ENCODE peak calls at places on chromosomes 12 and 14, in eight cellular contexts. N, V, A, D, B, R, W and M are unnamed samples.
A peak's percentile ranks its signal among the peaks of the same experiment; 100 is the strongest.

GRCh38 chr12:57888407-57889157 is 42.1 kb upstream of the CTDSP2 start:
- DNase-seq in D (no peak), B (no peak), A (no peak), W (no peak), N (peak; percentile 88), R (no peak), V (no peak), M (peak; percentile 40)

GRCh38 chr12:116353958-116354357 is 76.5 kb upstream of the MED13L start:
- DNase-seq in R (no peak), V (no peak), D (no peak), B (peak; percentile 64), A (no peak), W (no peak), N (no peak), M (no peak)

GRCh38 chr12:94460594-94460959 is 910 bp upstream of the CEP83 start:
- DNase-seq in V (no peak), D (no peak), N (peak; percentile 30), W (no peak), A (no peak), B (no peak), R (no peak), M (no peak)

GRCh38 chr12:78146365-78146772 is 315.7 kb downstream of the NAV3 start:
- DNase-seq in N (peak; percentile 75), W (peak; percentile 27), B (no peak), A (no peak), D (no peak), R (no peak), V (peak; percentile 59), M (no peak)

GRCh38 chr14:29111554-29111953 is 345.0 kb downstream of the FOXG1 start:
- DNase-seq in N (no peak), V (no peak), A (no peak), R (no peak), W (no peak), B (no peak), D (no peak), M (no peak)

GRCh38 chr12:73902270-73902669 is 635.4 kb upstream of the ATXN7L3B start:
- DNase-seq in N (no peak), W (no peak), D (no peak), A (no peak), R (no peak), B (no peak), V (no peak), M (no peak)

GRCh38 chr12:57889541-57889989 is 43.0 kb upstream of the CTDSP2 start:
- DNase-seq in R (peak; percentile 98), W (no peak), A (peak; percentile 89), N (peak; percentile 95), D (peak; percentile 91), V (no peak), B (peak; percentile 38), M (peak; percentile 92)

GRCh38 chr14:32728957-32729356 is 209.7 kb upstream of the NPAS3 start:
- DNase-seq in D (no peak), B (no peak), N (no peak), V (no peak), R (no peak), A (no peak), W (no peak), M (no peak)

GRCh38 chr12:4119157-4119761 is 154.3 kb upstream of the CCND2 start:
- DNase-seq in R (no peak), N (no peak), D (no peak), V (no peak), B (no peak), A (no peak), W (no peak), M (no peak)

GRCh38 chr12:104022816-104023215 is 27.2 kb downstream of the GLT8D2 start:
- DNase-seq in B (no peak), W (no peak), R (no peak), N (no peak), D (no peak), V (no peak), A (no peak), M (no peak)

GRCh38 chr12:113467154-113467513 is 4.5 kb downstream of the LHX5 start:
- DNase-seq in W (no peak), V (peak; percentile 9), N (no peak), A (no peak), B (no peak), D (no peak), R (no peak), M (no peak)

GRCh38 chr12:49413010-49413409 is 45.7 kb downstream of the SPATS2 start:
- DNase-seq in N (peak; percentile 26), V (no peak), B (no peak), W (no peak), D (no peak), R (no peak), A (no peak), M (no peak)

GRCh38 chr14:21526672-21527319 is 650 bp upstream of the SALL2 start:
- DNase-seq in R (no peak), B (no peak), V (peak; percentile 60), D (no peak), N (no peak), A (no peak), W (no peak), M (no peak)

GRCh38 chr14:96247031-96247430 is 9.0 kb upstream of the BDKRB1 start:
- DNase-seq in D (no peak), A (no peak), N (peak; percentile 45), W (no peak), V (no peak), R (no peak), B (no peak), M (no peak)
- H3K4me1 ChIP-seq in D (no peaks in the 10 kb centered on the region), A (no peaks in the 10 kb centered on the region), N (peaks cover 47% of the 10 kb centered on the region), W (no peaks in the 10 kb centered on the region), V (no peaks in the 10 kb centered on the region), R (peaks cover 32% of the 10 kb centered on the region), B (no peaks in the 10 kb centered on the region), M (no peaks in the 10 kb centered on the region)

GRCh38 chr12:88860846-88861245 is 280.6 kb upstream of the KITLG start:
- DNase-seq in R (no peak), A (no peak), B (no peak), D (no peak), W (no peak), V (no peak), N (no peak), M (no peak)
- H3K4me1 ChIP-seq in R (no peaks in the 10 kb centered on the region), A (no peaks in the 10 kb centered on the region), B (no peaks in the 10 kb centered on the region), D (no peaks in the 10 kb centered on the region), W (peaks cover 3% of the 10 kb centered on the region), V (peaks cover 4% of the 10 kb centered on the region), N (peaks cover 6% of the 10 kb centered on the region), M (no peaks in the 10 kb centered on the region)

DNA sequence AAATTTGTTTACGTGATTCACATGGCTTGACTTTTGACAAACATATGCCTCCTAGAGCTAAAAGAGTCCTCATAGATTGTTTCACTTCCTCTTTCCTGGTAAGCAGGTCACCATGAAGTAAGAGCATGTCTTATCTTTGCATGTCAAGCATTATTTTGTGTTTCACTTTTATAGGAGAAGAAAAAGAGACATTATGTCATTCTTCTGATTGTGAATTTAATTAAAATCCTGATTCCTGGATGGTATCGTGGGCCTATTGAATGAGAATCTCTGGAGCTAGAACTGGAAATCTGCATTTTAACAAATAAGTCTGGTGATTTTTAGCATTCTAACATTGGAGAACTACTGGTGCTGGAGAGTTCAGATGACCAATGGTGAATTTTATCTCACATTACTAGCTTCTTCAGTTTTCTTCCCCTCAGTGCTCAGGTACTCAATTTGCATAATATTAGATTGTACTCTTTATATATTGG is 218.6 kb upstream of the ATP2B1 start:
- DNase-seq in B (no peak), V (no peak), W (no peak), R (no peak), D (no peak), A (no peak), N (no peak), M (no peak)
- H3K4me1 ChIP-seq in B (no peaks in the 10 kb centered on the region), V (no peaks in the 10 kb centered on the region), W (no peaks in the 10 kb centered on the region), R (no peaks in the 10 kb centered on the region), D (no peaks in the 10 kb centered on the region), A (no peaks in the 10 kb centered on the region), N (no peaks in the 10 kb centered on the region), M (no peaks in the 10 kb centered on the region)

DNA sequence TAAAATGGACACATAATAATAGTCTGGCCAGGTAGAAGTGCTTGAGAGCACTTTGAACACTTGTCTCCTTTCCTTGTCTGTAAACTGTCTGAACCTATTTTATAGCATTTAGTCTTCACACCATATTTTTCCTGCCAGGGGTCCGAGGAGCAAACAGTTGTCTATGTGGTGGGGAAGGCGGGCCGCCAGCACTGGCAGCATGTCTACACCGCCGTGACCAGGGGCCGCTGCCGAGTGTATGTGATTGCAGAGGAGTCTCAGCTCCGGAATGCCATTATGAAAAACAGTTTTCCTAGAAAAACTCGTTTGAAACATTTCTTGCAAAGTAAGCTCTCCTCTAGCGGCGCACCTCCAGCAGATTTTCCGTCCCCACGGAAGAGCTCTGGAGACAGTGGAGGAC is 28.7 kb downstream of the HELB start:
- DNase-seq in B (no peak), A (no peak), W (no peak), R (no peak), V (no peak), D (no peak), N (no peak), M (no peak)
- H3K4me1 ChIP-seq in B (no peaks in the 10 kb centered on the region), A (no peaks in the 10 kb centered on the region), W (no peaks in the 10 kb centered on the region), R (no peaks in the 10 kb centered on the region), V (no peaks in the 10 kb centered on the region), D (no peaks in the 10 kb centered on the region), N (no peaks in the 10 kb centered on the region), M (peaks cover 4% of the 10 kb centered on the region)

DNA sequence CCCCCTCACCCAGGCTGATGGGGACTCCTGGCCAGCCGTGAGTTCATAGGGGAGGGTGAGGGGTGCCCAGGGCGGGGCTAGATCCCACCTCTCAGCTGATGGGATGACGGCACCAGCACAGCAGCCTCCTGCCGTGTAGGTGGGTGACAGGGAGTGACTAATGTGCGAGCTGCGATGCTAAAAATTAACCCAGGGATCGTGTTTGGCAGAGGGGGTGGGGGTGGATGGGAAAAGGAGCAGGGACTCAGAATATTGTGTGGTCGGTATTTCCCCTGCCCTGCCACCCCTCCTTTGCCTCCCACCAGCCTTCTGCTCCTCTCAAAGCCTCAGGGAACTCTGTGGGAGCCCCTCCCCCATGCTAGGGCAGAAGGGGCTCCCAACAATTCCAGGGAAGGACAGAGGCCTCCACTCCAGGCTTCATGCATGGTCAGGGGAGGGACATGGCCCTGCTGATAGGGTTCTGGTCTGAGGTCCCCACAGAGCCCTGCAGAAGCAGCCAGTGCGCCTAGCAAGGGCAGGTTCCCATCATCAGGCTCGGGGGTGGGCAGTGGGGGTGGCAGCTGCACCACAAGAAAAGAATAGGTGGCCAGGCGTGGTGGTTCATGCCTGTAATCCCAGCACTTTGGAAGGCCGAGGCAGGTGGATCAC is 12.5 kb downstream of the TAMALIN start:
- DNase-seq in R (no peak), D (no peak), N (no peak), W (no peak), V (no peak), A (no peak), B (peak; percentile 75), M (no peak)
- H3K4me1 ChIP-seq in R (peaks cover 23% of the 10 kb centered on the region), D (peaks cover 16% of the 10 kb centered on the region), N (no peaks in the 10 kb centered on the region), W (peaks cover 6% of the 10 kb centered on the region), V (peaks cover 5% of the 10 kb centered on the region), A (peaks cover 4% of the 10 kb centered on the region), B (peaks cover 39% of the 10 kb centered on the region), M (peaks cover 13% of the 10 kb centered on the region)